ENCODE peak calls at places on chromosome 6, in nine cellular contexts. L is GM10248, F is HFF-Myc, R is astrocyte of the cerebellum, B is PC-9, X is MCF 10A, U is GM23338, O is MM.1S, Q is neural crest cell. Z is an unnamed sample.

GRCh38 chr6:116158641-116159040 is 32.7 kb upstream of the COL10A1 start:
- DNase-seq in L (no peak), F (no peak), R (peak), B (no peak), X (no peak), U (no peak), O (no peak), Q (no peak), Z (no peak)

GRCh38 chr6:146260886-146261285 is 232.0 kb downstream of the GRM1 start:
- DNase-seq in L (no peak), F (no peak), R (no peak), B (no peak), X (no peak), U (no peak), O (no peak), Q (no peak), Z (no peak)

GRCh38 chr6:39365281-39366074 is 43.0 kb upstream of the KCNK16 start:
- DNase-seq in L (no peak), F (no peak), R (no peak), B (no peak), X (peak), U (no peak), O (no peak), Q (no peak), Z (no peak)

GRCh38 chr6:38393986-38394385 is 245.7 kb downstream of the BTBD9 start:
- DNase-seq in L (no peak), F (no peak), R (no peak), B (no peak), X (no peak), U (no peak), O (no peak), Q (no peak), Z (no peak)

GRCh38 chr6:90485615-90486277 is 101.1 kb downstream of the MAP3K7 start:
- DNase-seq in L (no peak), F (no peak), R (no peak), B (no peak), X (no peak), U (no peak), O (peak), Q (no peak), Z (no peak)

GRCh38 chr6:135481786-135482369 is 15.7 kb downstream of the AHI1 start:
- DNase-seq in L (no peak), F (no peak), R (no peak), B (peak), X (no peak), U (peak), O (peak), Q (no peak), Z (no peak)

GRCh38 chr6:82554706-82555105 is 191.1 kb downstream of the TPBG start:
- DNase-seq in L (no peak), F (peak), R (no peak), B (no peak), X (no peak), U (no peak), O (no peak), Q (no peak), Z (no peak)

GRCh38 chr6:168713839-168714238 is 272.9 kb downstream of the SMOC2 start:
- DNase-seq in L (no peak), F (no peak), R (no peak), B (peak), X (peak), U (peak), O (no peak), Q (peak), Z (no peak)

GRCh38 chr6:108727966-108728730 is 120.1 kb upstream of the ARMC2 start:
- DNase-seq in L (no peak), F (no peak), R (no peak), B (no peak), X (no peak), U (no peak), O (no peak), Q (no peak), Z (no peak)

GRCh38 chr6:136822051-136822378 is 377 bp upstream of the PEX7 start:
- DNase-seq in L (no peak), F (no peak), R (peak), B (no peak), X (no peak), U (no peak), O (no peak), Q (no peak), Z (no peak)

GRCh38 chr6:39824030-39824926 is 32.1 kb downstream of the DAAM2 start:
- DNase-seq in L (no peak), F (no peak), R (no peak), B (no peak), X (no peak), U (peak), O (no peak), Q (no peak), Z (no peak)

GRCh38 chr6:32854376-32855178 is 585 bp downstream of the PSMB9 start:
- DNase-seq in L (peak), F (no peak), R (no peak), B (no peak), X (peak), U (peak), O (peak), Q (no peak), Z (no peak)

GRCh38 chr6:27053738-27054137 is 193.8 kb upstream of the PRSS16 start:
- DNase-seq in L (no peak), F (no peak), R (no peak), B (no peak), X (no peak), U (no peak), O (no peak), Q (no peak), Z (no peak)

GRCh38 chr6:150325093-150325772 is 43.6 kb upstream of the IYD start:
- DNase-seq in L (no peak), F (no peak), R (no peak), B (peak), X (peak), U (no peak), O (no peak), Q (no peak), Z (no peak)

GRCh38 chr6:43231053-43231452 is 1.8 kb upstream of the DNPH1 start:
- DNase-seq in L (no peak), F (no peak), R (no peak), B (no peak), X (no peak), U (no peak), O (no peak), Q (no peak), Z (no peak)

GRCh38 chr6:28768187-28768913 is 155.4 kb downstream of the TRIM27 start:
- DNase-seq in L (no peak), F (no peak), R (no peak), B (no peak), X (no peak), U (no peak), O (no peak), Q (no peak), Z (no peak)

GRCh38 chr6:63649269-63649668 is 13.7 kb downstream of the PHF3 start:
- DNase-seq in L (no peak), F (no peak), R (no peak), B (no peak), X (peak), U (no peak), O (no peak), Q (no peak), Z (no peak)

GRCh38 chr6:169990095-169991030 is 238.9 kb downstream of the ERMARD start:
- DNase-seq in L (peak), F (no peak), R (no peak), B (no peak), X (no peak), U (no peak), O (no peak), Q (no peak), Z (no peak)

GRCh38 chr6:33118525-33119123 is 42.8 kb downstream of the HLA-DPB1 start:
- DNase-seq in L (peak), F (peak), R (peak), B (no peak), X (peak), U (peak), O (peak), Q (no peak), Z (no peak)

GRCh38 chr6:31834704-31835375 is 7.3 kb downstream of the HSPA1B start:
- DNase-seq in L (peak), F (no peak), R (no peak), B (peak), X (peak), U (peak), O (peak), Q (peak), Z (peak)

GRCh38 chr6:129755787-129756186 is 45.8 kb upstream of the ARHGAP18 start:
- DNase-seq in L (no peak), F (no peak), R (no peak), B (no peak), X (no peak), U (no peak), O (no peak), Q (no peak), Z (no peak)

GRCh38 chr6:160733045-160733646 is 31.1 kb downstream of the PLG start:
- DNase-seq in L (peak), F (peak), R (peak), B (no peak), X (peak), U (peak), O (peak), Q (peak), Z (peak)

GRCh38 chr6:24574809-24575208 is 71.2 kb downstream of the KIAA0319 start:
- DNase-seq in L (peak), F (no peak), R (no peak), B (no peak), X (peak), U (no peak), O (peak), Q (no peak), Z (no peak)

GRCh38 chr6:168116975-168117899 is 38.2 kb upstream of the FRMD1 start:
- DNase-seq in L (no peak), F (no peak), R (no peak), B (no peak), X (no peak), U (no peak), O (no peak), Q (no peak), Z (no peak)

GRCh38 chr6:108157972-108158441 is 7.8 kb upstream of the NR2E1 start:
- DNase-seq in L (peak), F (no peak), R (no peak), B (no peak), X (no peak), U (peak), O (no peak), Q (no peak), Z (no peak)

GRCh38 chr6:168248148-168248620 is 71.4 kb downstream of the DACT2 start:
- DNase-seq in L (no peak), F (no peak), R (no peak), B (no peak), X (no peak), U (no peak), O (no peak), Q (no peak), Z (no peak)

DNA sequence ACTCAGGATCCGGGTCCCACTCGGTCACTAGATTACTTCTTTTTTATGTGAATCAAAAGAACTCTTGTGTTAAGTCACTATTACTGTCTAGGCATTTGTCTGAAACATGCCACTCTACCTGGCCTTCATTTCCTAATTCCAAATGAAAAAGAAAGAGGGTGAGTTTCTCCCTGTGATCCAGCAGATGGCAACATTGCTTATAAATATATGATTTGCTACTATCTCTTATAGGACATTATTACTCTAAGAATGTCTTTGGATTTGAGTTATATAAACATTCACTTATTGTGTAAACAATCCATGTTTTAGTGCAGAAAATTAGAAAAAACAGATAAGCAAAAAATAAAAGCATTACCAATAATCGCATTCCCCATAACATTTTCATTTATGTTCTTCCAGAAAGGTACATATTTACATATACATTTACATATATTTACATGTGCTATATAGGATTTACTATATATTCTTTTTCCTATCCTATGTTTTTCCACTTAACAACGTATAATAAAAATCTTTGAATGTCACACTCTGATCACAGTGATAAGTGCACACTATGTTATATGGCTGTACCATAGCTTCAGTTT is 66.9 kb downstream of the FAXC start:
- DNase-seq in L (no peak), F (no peak), R (peak), B (peak), X (peak), U (peak), O (peak), Q (no peak), Z (no peak)
- TF ChIP-seq CTCF in L (peak), F (peak), R (peak), B (peak), X (peak), U (peak), O (peak), Q (peak), Z (peak)

GRCh38 chr6:36912583-36912982 is 26.8 kb downstream of the C6orf89 start:
- DNase-seq in L (peak), F (peak), R (peak), B (peak), X (peak), U (no peak), O (peak), Q (no peak), Z (no peak)
- TF ChIP-seq CTCF in L (no peak), F (no peak), R (no peak), B (no peak), X (no peak), U (no peak), O (no peak), Q (no peak), Z (no peak)

GRCh38 chr6:5728726-5729434 is 277.8 kb downstream of the NRN1 start:
- DNase-seq in L (no peak), F (peak), R (no peak), B (no peak), X (peak), U (no peak), O (no peak), Q (no peak), Z (no peak)

GRCh38 chr6:5731435-5731834 is 275.3 kb downstream of the NRN1 start:
- DNase-seq in L (no peak), F (no peak), R (no peak), B (no peak), X (no peak), U (no peak), O (no peak), Q (no peak), Z (no peak)

GRCh38 chr6:5726976-5727718 is 279.6 kb downstream of the NRN1 start:
- DNase-seq in L (no peak), F (no peak), R (no peak), B (no peak), X (no peak), U (peak), O (no peak), Q (no peak), Z (no peak)

GRCh38 chr6:5730586-5731263 is 276.0 kb downstream of the NRN1 start:
- DNase-seq in L (no peak), F (no peak), R (no peak), B (no peak), X (peak), U (no peak), O (no peak), Q (no peak), Z (no peak)

GRCh38 chr6:5729813-5730212 is 276.9 kb downstream of the NRN1 start:
- DNase-seq in L (no peak), F (no peak), R (no peak), B (no peak), X (no peak), U (no peak), O (no peak), Q (no peak), Z (no peak)
- TF ChIP-seq CTCF in L (no peak), F (no peak), R (no peak), B (no peak), X (no peak), U (peak), O (no peak), Q (no peak), Z (no peak)

GRCh38 chr6:157221049-157221816 is 102.1 kb downstream of the TMEM242 start:
- DNase-seq in L (peak), F (no peak), R (no peak), B (peak), X (peak), U (peak), O (peak), Q (peak), Z (peak)
- TF ChIP-seq CTCF in L (no peak), F (peak), R (no peak), B (no peak), X (no peak), U (peak), O (no peak), Q (peak), Z (no peak)

DNA sequence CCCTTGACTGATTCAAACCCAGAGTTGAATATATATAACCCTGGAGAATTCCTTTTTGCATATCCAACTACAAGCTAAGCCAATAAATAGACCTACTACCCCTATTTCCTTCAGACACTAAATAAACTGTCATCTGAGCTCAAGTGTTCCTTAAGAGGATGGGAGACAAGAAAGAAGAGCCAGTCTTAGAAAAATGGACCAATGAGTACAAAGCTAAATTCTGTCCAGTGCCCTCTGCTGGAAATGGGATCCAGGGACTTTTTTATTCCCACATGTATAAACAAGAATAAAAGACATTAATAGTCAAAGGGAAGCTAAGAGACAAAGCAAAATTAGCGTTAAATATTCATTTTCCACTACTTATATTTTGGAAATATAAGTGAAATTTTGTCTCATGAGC is 4.8 kb downstream of the PPP1R10 start:
- DNase-seq in L (no peak), F (no peak), R (no peak), B (no peak), X (peak), U (no peak), O (no peak), Q (no peak), Z (no peak)
- TF ChIP-seq CTCF in L (no peak), F (peak), R (peak), B (no peak), X (peak), U (no peak), O (peak), Q (peak), Z (peak)

GRCh38 chr6:147510949-147511590 is 2.6 kb downstream of the SAMD5 start:
- DNase-seq in L (no peak), F (no peak), R (no peak), B (no peak), X (no peak), U (no peak), O (no peak), Q (no peak), Z (no peak)
- TF ChIP-seq CTCF in L (no peak), F (no peak), R (no peak), B (no peak), X (no peak), U (no peak), O (no peak), Q (no peak), Z (no peak)

GRCh38 chr6:89281779-89282246 is 33.3 kb downstream of the GABRR2 start:
- DNase-seq in L (peak), F (peak), R (no peak), B (no peak), X (peak), U (peak), O (no peak), Q (peak), Z (no peak)
- TF ChIP-seq CTCF in L (peak), F (peak), R (peak), B (peak), X (peak), U (peak), O (peak), Q (peak), Z (peak)

DNA sequence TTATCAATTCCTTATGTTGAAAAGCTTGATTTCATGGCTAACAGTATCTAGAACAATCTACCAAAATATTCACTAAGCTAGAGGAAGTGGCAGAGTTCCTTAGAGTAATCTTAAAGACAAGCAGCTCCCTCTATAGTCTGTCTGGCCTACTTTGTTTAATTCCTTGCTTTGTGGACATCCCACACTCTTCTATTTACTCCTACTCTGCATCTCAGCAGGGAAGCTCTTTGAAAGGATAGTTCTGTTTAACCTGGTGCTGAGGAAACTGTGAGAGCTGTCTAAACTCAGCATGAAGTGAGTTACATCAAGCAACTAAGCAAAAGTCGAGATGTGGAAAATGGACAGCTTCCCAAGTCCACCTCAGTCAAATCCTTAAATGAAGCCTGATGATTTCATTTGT is 4.3 kb downstream of the REV3L start:
- DNase-seq in L (peak), F (no peak), R (peak), B (peak), X (peak), U (peak), O (peak), Q (no peak), Z (no peak)
- TF ChIP-seq CTCF in L (peak), F (peak), R (peak), B (peak), X (peak), U (peak), O (peak), Q (no peak), Z (no peak)

GRCh38 chr6:12733876-12734275 is 17.3 kb downstream of the PHACTR1 start:
- DNase-seq in L (no peak), F (no peak), R (no peak), B (no peak), X (no peak), U (no peak), O (no peak), Q (no peak), Z (no peak)
- TF ChIP-seq CTCF in L (no peak), F (no peak), R (no peak), B (no peak), X (no peak), U (no peak), O (no peak), Q (no peak), Z (no peak)

GRCh38 chr6:2162089-2162465 is 83.3 kb downstream of the GMDS start:
- DNase-seq in L (no peak), F (no peak), R (no peak), B (peak), X (peak), U (no peak), O (no peak), Q (no peak), Z (no peak)
- TF ChIP-seq CTCF in L (no peak), F (no peak), R (no peak), B (no peak), X (no peak), U (no peak), O (no peak), Q (no peak), Z (no peak)

Z was measured in progenitor cell of endocrine pancreas.